ENCODE peak calls at places on chromosomes 12 and 14, in nine cellular contexts. G is thyroid gland, E is pancreas, W is heart left ventricle, K is IMR-90, M is psoas muscle, L is right lobe of liver, Q is thoracic aorta, S is fibroblast of lung. U is an unnamed sample.

GRCh38 chr14:23469906-23470403 is 452 bp downstream of the NGDN start:
- DNase-seq in G (no peak), E (no peak), W (no peak), K (no peak), M (no peak), L (no peak), Q (no peak), S (peak; percentile 14), U (no peak)

GRCh38 chr12:103102225-103102744 is 144.8 kb downstream of the ASCL1 start:
- DNase-seq in G (no peak), E (no peak), W (no peak), K (no peak), M (no peak), L (no peak), Q (no peak), S (no peak), U (no peak)

GRCh38 chr12:121804417-121805111 is 755 bp downstream of the SETD1B start:
- DNase-seq in G (peak; percentile 55), E (peak; percentile 71), W (no peak), K (no peak), M (peak; percentile 34), L (peak; percentile 72), Q (no peak), S (no peak), U (no peak)

GRCh38 chr14:80136358-80136757 is 74.9 kb downstream of the DIO2 start:
- DNase-seq in G (peak; percentile 22), E (no peak), W (no peak), K (peak; percentile 15), M (no peak), L (no peak), Q (no peak), S (peak; percentile 15), U (no peak)

GRCh38 chr12:116420476-116420875 is 138.7 kb upstream of the MAP1LC3B2 start:
- DNase-seq in G (no peak), E (no peak), W (no peak), K (no peak), M (no peak), L (no peak), Q (no peak), S (no peak), U (no peak)

GRCh38 chr12:82176761-82177490 is 181.3 kb downstream of the CCDC59 start:
- DNase-seq in G (no peak), E (no peak), W (no peak), K (no peak), M (no peak), L (no peak), Q (no peak), S (peak; percentile 69), U (no peak)

GRCh38 chr14:47539065-47539464 is 136.3 kb downstream of the MDGA2 start:
- DNase-seq in G (no peak), E (no peak), W (no peak), K (no peak), M (no peak), L (no peak), Q (no peak), S (peak; percentile 3), U (no peak)

GRCh38 chr14:71289536-71289935 is 382.3 kb downstream of the PCNX1 start:
- DNase-seq in G (no peak), E (no peak), W (no peak), K (no peak), M (no peak), L (no peak), Q (no peak), S (no peak), U (no peak)

GRCh38 chr12:52601671-52602070 is 408 bp upstream of the KRT72 start:
- DNase-seq in G (no peak), E (no peak), W (no peak), K (no peak), M (no peak), L (no peak), Q (no peak), S (no peak), U (no peak)

GRCh38 chr12:52600475-52600874 is 788 bp downstream of the KRT72 start:
- DNase-seq in G (no peak), E (no peak), W (no peak), K (no peak), M (no peak), L (no peak), Q (no peak), S (no peak), U (no peak)

GRCh38 chr12:52600941-52601481 is at the start of gene KRT72:
- DNase-seq in G (no peak), E (no peak), W (no peak), K (no peak), M (no peak), L (no peak), Q (no peak), S (no peak), U (no peak)

GRCh38 chr12:52600071-52600470 is 1.2 kb downstream of the KRT72 start:
- DNase-seq in G (no peak), E (no peak), W (no peak), K (no peak), M (no peak), L (no peak), Q (no peak), S (no peak), U (no peak)

GRCh38 chr12:52598966-52599365 is 2.3 kb downstream of the KRT72 start:
- DNase-seq in G (no peak), E (no peak), W (no peak), K (no peak), M (no peak), L (no peak), Q (no peak), S (no peak), U (no peak)
- H3K4me3 ChIP-seq in G (no peak overlapping the region), E (no peak overlapping the region), W (no peak overlapping the region), K (no peak overlapping the region), M (no peak overlapping the region), L (no peak overlapping the region), Q (no peak overlapping the region), S (no peak overlapping the region), U (no peak overlapping the region)

GRCh38 chr12:15526033-15526432 is 203.7 kb downstream of the PTPRO start:
- DNase-seq in G (no peak), E (no peak), W (no peak), K (no peak), M (no peak), L (no peak), Q (no peak), S (no peak), U (no peak)

GRCh38 chr12:15525414-15525813 is 203.1 kb downstream of the PTPRO start:
- DNase-seq in G (no peak), E (no peak), W (no peak), K (no peak), M (no peak), L (no peak), Q (no peak), S (no peak), U (no peak)

GRCh38 chr12:15528666-15529065 is 206.4 kb downstream of the PTPRO start:
- DNase-seq in G (no peak), E (no peak), W (no peak), K (no peak), M (no peak), L (no peak), Q (no peak), S (no peak), U (no peak)

GRCh38 chr12:15530361-15530760 is 208.1 kb downstream of the PTPRO start:
- DNase-seq in G (no peak), E (no peak), W (no peak), K (no peak), M (no peak), L (no peak), Q (no peak), S (no peak), U (no peak)

GRCh38 chr12:15527201-15527782 is 205.0 kb downstream of the PTPRO start:
- DNase-seq in G (no peak), E (no peak), W (peak; percentile 52), K (peak; percentile 15), M (peak; percentile 28), L (no peak), Q (no peak), S (peak; percentile 14), U (peak; percentile 23)
- TF ChIP-seq CTCF in G (no peak), E (no peak), W (no peak), K (peak; percentile 45), M (no peak), L (peak; percentile 6), Q (no peak), S (peak; percentile 20), U (no peak)

DNA sequence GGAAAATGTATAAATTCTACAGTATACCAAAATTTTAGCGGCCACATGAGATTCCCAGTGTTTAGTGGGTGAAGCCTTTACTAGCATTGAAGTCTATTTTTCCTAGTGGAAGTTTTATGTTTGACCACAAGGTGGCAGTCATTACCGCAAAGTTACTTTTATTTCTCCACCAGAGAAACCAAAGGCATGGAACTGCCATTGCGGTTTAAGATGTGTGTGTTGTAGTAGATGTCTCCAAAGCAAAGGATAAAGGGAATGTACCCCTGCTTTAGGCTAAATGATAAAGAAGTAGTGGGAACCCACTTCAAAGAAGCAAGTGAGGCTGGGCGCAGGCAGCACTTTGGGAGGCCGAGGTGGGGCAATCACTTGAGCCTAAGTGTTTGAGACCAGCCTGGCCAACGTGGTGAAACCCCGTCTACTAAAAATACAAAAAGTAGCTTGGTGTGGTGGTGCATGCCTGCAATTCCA is 140.5 kb downstream of the PRKCH start:
- DNase-seq in G (peak; percentile 14), E (no peak), W (no peak), K (peak; percentile 77), M (no peak), L (peak; percentile 33), Q (no peak), S (peak; percentile 64), U (no peak)
- H3K4me3 ChIP-seq in G (no peak overlapping the region), E (no peak overlapping the region), W (no peak overlapping the region), K (no peak overlapping the region), M (no peak overlapping the region), L (no peak overlapping the region), Q (no peak overlapping the region), S (no peak overlapping the region), U (no peak overlapping the region)

GRCh38 chr12:57632898-57633825 is at the start of gene B4GALNT1:
- DNase-seq in G (peak; percentile 63), E (peak; percentile 89), W (peak; percentile 70), K (peak; percentile 45), M (peak; percentile 66), L (no peak), Q (no peak), S (peak; percentile 55), U (peak; percentile 71)

GRCh38 chr12:57641699-57642442 is 8.9 kb upstream of the B4GALNT1 start:
- DNase-seq in G (no peak), E (no peak), W (no peak), K (no peak), M (no peak), L (no peak), Q (no peak), S (no peak), U (no peak)

GRCh38 chr12:57640156-57641042 is 7.4 kb upstream of the B4GALNT1 start:
- DNase-seq in G (no peak), E (no peak), W (no peak), K (no peak), M (no peak), L (no peak), Q (no peak), S (no peak), U (no peak)

GRCh38 chr12:57638096-57638495 is 5.1 kb upstream of the B4GALNT1 start:
- DNase-seq in G (no peak), E (no peak), W (no peak), K (no peak), M (no peak), L (no peak), Q (no peak), S (no peak), U (no peak)

DNA sequence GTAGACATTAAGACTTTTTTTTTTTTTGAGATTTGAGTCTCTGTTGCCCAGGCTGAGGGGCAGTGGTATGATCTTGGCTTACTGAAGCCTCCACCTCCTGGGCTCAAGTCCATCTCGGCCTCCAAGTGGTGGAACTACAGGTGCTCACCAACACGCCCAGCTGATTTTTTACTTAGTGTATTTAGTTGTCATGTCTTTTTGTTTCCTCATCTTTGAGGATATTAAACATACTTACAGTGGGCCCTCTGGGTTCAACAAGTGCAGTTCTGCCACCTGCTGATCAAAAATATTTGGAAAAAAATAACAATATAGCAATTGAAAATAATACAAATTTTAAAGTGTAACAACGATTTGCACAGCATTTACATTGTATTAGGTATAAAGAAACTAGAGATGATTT is 4.4 kb upstream of the B4GALNT1 start:
- DNase-seq in G (no peak), E (no peak), W (no peak), K (no peak), M (no peak), L (no peak), Q (no peak), S (no peak), U (no peak)
- TF ChIP-seq CTCF in G (no peak), E (no peak), W (no peak), K (no peak), M (no peak), L (no peak), Q (no peak), S (no peak), U (peak; percentile 16)